ENCODE peak calls at places on chromosome 5, in five cellular contexts. One of them, this sample, is unnamed.

GRCh38 chr5:91030521-91031395 is 352.4 kb downstream of the ARRDC3 start:
- DNase-seq in endothelial cell of umbilical vein: no peak
- DNase-seq in ovary: no peak
- DNase-seq in heart left ventricle: no peak
- DNase-seq in A549: no peak
- DNase-seq in this sample: no peak

GRCh38 chr5:81579525-81579924 is 171.4 kb downstream of the SSBP2 start:
- DNase-seq in A549: no peak
- DNase-seq in ovary: no peak
- DNase-seq in heart left ventricle: no peak
- DNase-seq in endothelial cell of umbilical vein: peak
- DNase-seq in this sample: no peak

GRCh38 chr5:121055586-121055985 is 591.5 kb downstream of the PRR16 start:
- DNase-seq in ovary: no peak
- DNase-seq in heart left ventricle: no peak
- DNase-seq in endothelial cell of umbilical vein: peak
- DNase-seq in A549: no peak
- DNase-seq in this sample: no peak

GRCh38 chr5:135211083-135211790 is 177.2 kb upstream of the PITX1 start:
- DNase-seq in ovary: no peak
- DNase-seq in endothelial cell of umbilical vein: no peak
- DNase-seq in A549: no peak
- DNase-seq in heart left ventricle: no peak
- DNase-seq in this sample: peak

GRCh38 chr5:30918171-30918570 is 275.3 kb upstream of the CDH6 start:
- DNase-seq in heart left ventricle: no peak
- DNase-seq in endothelial cell of umbilical vein: no peak
- DNase-seq in A549: peak
- DNase-seq in ovary: no peak
- DNase-seq in this sample: no peak

GRCh38 chr5:87020099-87020934 is 247.4 kb upstream of the RASA1 start:
- DNase-seq in A549: no peak
- DNase-seq in ovary: no peak
- DNase-seq in endothelial cell of umbilical vein: no peak
- DNase-seq in heart left ventricle: peak
- DNase-seq in this sample: no peak

GRCh38 chr5:142420521-142420920 is 95.7 kb upstream of the SPRY4 start:
- DNase-seq in ovary: no peak
- DNase-seq in A549: no peak
- DNase-seq in heart left ventricle: no peak
- DNase-seq in endothelial cell of umbilical vein: no peak
- DNase-seq in this sample: no peak

GRCh38 chr5:153517105-153517700 is 26.7 kb downstream of the GRIA1 start:
- DNase-seq in endothelial cell of umbilical vein: no peak
- DNase-seq in A549: no peak
- DNase-seq in heart left ventricle: no peak
- DNase-seq in ovary: no peak
- DNase-seq in this sample: no peak

GRCh38 chr5:113487779-113488644 is at the start of gene MCC:
- DNase-seq in ovary: peak
- DNase-seq in A549: peak
- DNase-seq in endothelial cell of umbilical vein: peak
- DNase-seq in heart left ventricle: peak
- DNase-seq in this sample: peak

GRCh38 chr5:146047396-146047795 is 58.0 kb downstream of the PLAC8L1 start:
- DNase-seq in ovary: no peak
- DNase-seq in heart left ventricle: no peak
- DNase-seq in endothelial cell of umbilical vein: no peak
- DNase-seq in A549: no peak
- DNase-seq in this sample: no peak

DNA sequence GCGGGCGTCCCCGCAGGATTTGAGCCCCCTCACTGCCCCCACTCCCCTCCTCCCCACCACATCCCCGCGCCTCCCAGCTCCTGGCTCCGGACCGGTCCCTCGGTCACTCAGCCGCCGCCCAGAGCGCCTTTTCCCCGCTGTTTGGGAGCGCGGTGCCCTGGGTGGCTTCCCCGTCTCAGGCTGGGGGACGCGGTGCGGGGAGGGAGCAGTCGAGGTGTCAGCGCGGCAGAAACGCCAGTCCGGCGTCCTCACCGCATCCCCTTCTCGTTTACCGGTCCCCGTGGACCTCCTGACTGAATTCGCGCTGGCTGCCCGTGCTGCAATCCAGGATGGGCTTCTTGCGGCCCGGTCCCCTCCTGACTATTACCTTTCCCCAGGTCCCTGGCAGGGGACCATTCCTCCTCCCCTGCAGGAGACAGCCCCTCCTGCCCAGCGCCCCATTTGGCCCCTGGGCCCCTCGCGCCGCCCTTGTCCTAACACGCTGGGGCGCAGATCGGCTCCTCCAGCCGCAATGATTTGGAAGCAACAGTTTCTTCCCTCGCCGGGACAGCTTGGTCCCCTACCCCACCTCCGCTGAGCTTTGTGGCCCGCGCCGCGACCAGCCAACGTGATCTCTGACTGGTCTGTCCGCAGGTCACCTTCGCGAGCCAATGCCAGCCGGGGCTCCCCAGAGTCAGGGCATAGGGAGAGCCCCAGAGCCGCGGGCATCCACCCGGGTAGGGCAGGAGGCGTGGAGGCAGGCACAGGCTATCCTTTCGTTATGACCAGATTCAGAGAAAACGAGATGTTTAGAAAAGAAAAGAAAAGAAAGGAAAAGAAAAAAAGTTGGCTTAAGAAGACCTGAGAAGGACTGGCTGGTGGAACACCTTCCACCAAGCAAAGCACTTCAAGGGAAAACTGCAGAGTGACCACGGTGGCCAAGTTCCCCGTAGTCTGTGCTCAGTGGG is 1.2 kb downstream of the ANKRD33B start:
- DNase-seq in ovary: no peak
- DNase-seq in heart left ventricle: peak
- DNase-seq in endothelial cell of umbilical vein: no peak
- DNase-seq in A549: no peak
- DNase-seq in this sample: no peak
- H3K4me3 ChIP-seq in ovary: peak
- H3K4me3 ChIP-seq in heart left ventricle: peak
- H3K4me3 ChIP-seq in endothelial cell of umbilical vein: peak
- H3K4me3 ChIP-seq in A549: peak
- H3K4me3 ChIP-seq in this sample: peak

GRCh38 chr5:139038618-139039305 is 159.4 kb downstream of the SIL1 start:
- DNase-seq in A549: peak
- DNase-seq in endothelial cell of umbilical vein: no peak
- DNase-seq in ovary: no peak
- DNase-seq in heart left ventricle: no peak
- DNase-seq in this sample: no peak
- TF ChIP-seq CTCF in A549: no peak
- TF ChIP-seq CTCF in endothelial cell of umbilical vein: no peak
- TF ChIP-seq CTCF in ovary: no peak
- TF ChIP-seq CTCF in heart left ventricle: no peak
- TF ChIP-seq CTCF in this sample: no peak

GRCh38 chr5:1594336-1595106 is 70.8 kb upstream of the LPCAT1 start:
- DNase-seq in A549: peak
- DNase-seq in heart left ventricle: peak
- DNase-seq in endothelial cell of umbilical vein: peak
- DNase-seq in ovary: peak
- DNase-seq in this sample: peak
- TF ChIP-seq POLR2A in A549: peak
- TF ChIP-seq POLR2A in heart left ventricle: no peak
- TF ChIP-seq POLR2A in endothelial cell of umbilical vein: peak
- TF ChIP-seq POLR2A in ovary: no peak
- TF ChIP-seq POLR2A in this sample: no peak

DNA sequence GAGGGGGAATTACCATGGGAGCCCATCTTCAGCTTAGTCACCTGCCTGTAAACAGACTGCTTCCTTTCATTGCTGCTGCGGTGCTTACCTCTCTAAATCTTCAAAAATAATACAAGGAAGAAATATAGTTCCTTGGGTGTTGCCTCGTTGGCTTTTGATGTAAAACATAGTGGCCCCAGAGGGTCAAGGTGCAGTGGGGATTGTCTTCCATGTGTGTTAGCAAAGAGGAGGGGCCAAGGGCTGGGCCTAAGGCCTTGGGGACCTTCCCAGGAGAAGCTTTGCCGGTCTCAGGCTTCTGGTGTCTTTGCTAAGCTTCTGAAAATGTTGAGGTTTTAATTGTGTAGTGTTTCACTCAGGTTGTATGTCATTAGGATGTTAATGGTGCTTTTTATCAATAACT is 90.0 kb downstream of the PDE8B start:
- DNase-seq in endothelial cell of umbilical vein: no peak
- DNase-seq in A549: no peak
- DNase-seq in heart left ventricle: no peak
- DNase-seq in ovary: no peak
- DNase-seq in this sample: no peak
- H3K4me3 ChIP-seq in endothelial cell of umbilical vein: no peak
- H3K4me3 ChIP-seq in A549: no peak
- H3K4me3 ChIP-seq in heart left ventricle: no peak
- H3K4me3 ChIP-seq in ovary: no peak
- H3K4me3 ChIP-seq in this sample: no peak

GRCh38 chr5:172646716-172647285 is 5.7 kb downstream of the NEURL1B start:
- DNase-seq in A549: peak
- DNase-seq in ovary: peak
- DNase-seq in endothelial cell of umbilical vein: no peak
- DNase-seq in heart left ventricle: no peak
- DNase-seq in this sample: no peak
- TF ChIP-seq CTCF in A549: no peak
- TF ChIP-seq CTCF in ovary: no peak
- TF ChIP-seq CTCF in endothelial cell of umbilical vein: no peak
- TF ChIP-seq CTCF in heart left ventricle: peak
- TF ChIP-seq CTCF in this sample: no peak

GRCh38 chr5:72189135-72189534 is 81.9 kb downstream of the MAP1B start:
- DNase-seq in A549: no peak
- DNase-seq in endothelial cell of umbilical vein: no peak
- DNase-seq in heart left ventricle: no peak
- DNase-seq in ovary: no peak
- DNase-seq in this sample: no peak
- TF ChIP-seq POLR2A in A549: no peak
- TF ChIP-seq POLR2A in endothelial cell of umbilical vein: no peak
- TF ChIP-seq POLR2A in heart left ventricle: no peak
- TF ChIP-seq POLR2A in ovary: no peak
- TF ChIP-seq POLR2A in this sample: no peak

DNA sequence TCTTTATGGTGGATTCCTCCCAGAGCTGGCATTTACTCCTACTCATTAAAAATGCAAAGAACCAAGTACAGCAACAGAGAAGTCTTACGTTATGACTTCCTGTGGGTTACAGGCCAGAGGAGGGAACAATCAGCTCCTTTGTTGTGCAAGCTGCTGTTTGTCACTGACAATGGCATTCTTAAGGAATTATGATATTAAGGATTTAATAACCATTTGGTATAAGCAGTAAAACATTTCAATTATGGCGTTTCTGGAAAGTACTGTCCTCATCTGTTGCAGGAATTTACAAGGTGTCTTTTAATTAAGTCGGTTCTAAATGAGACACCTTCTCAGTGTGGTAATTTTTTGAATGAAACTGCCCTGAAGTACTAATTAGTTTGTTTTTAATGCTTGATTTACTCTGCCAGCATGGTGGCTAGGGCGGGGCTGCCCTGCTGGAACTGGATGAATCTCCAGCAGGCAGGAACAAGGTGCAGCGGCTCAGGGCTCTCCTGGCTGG is 49.1 kb upstream of the VDAC1 start:
- DNase-seq in heart left ventricle: no peak
- DNase-seq in endothelial cell of umbilical vein: no peak
- DNase-seq in A549: no peak
- DNase-seq in ovary: no peak
- DNase-seq in this sample: no peak
- H3K4me3 ChIP-seq in heart left ventricle: no peak
- H3K4me3 ChIP-seq in endothelial cell of umbilical vein: no peak
- H3K4me3 ChIP-seq in A549: no peak
- H3K4me3 ChIP-seq in ovary: no peak
- H3K4me3 ChIP-seq in this sample: no peak

GRCh38 chr5:170221319-170221718 is 11.5 kb upstream of the C5orf58 start:
- DNase-seq in ovary: no peak
- DNase-seq in endothelial cell of umbilical vein: peak
- DNase-seq in heart left ventricle: no peak
- DNase-seq in A549: no peak
- DNase-seq in this sample: no peak
- TF ChIP-seq CTCF in ovary: no peak
- TF ChIP-seq CTCF in endothelial cell of umbilical vein: no peak
- TF ChIP-seq CTCF in heart left ventricle: no peak
- TF ChIP-seq CTCF in A549: no peak
- TF ChIP-seq CTCF in this sample: no peak

DNA sequence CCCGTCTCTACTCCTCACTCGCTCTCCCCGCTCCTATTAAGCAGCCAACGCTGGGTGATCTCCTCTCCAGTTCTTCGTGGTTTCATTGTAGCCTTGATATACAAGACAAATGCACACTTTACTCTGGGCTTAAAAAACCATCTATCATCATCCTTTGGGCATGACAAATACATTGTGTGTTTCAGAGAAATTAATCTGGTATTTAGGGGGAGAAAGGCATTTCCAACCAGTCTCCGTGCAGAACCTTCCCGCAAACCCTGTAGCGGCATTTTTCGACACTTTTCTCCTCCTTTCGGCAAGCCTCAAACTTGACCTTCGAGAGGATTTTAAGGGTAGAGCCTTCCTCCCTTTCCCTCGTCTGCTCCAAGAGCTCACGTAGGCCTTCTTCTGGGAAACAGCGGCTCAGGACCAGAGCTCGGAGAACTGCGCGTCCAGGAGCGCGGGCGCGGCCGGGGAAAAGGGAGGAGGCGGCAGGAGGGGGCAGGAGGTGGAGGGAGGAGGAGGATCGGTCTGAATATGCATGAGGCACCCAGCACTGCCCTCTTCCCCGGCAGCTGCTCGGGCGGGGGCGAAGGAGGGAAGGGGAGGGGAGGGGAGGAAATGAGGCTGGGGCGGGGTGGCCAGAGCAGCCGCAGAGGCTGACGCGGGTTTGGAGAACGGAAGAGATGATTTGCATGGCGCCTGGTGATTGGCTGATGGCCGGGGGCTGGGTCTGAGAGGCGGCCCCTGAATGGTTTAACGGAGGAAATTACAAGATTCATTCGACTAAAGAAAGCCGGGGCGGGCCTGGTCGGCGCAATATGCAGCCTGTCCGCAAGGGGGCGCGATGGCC is 127.6 kb downstream of the TMEM161B start:
- DNase-seq in heart left ventricle: peak
- DNase-seq in ovary: peak
- DNase-seq in A549: peak
- DNase-seq in endothelial cell of umbilical vein: peak
- DNase-seq in this sample: peak
- TF ChIP-seq POLR2A in heart left ventricle: no peak
- TF ChIP-seq POLR2A in ovary: peak
- TF ChIP-seq POLR2A in A549: no peak
- TF ChIP-seq POLR2A in endothelial cell of umbilical vein: no peak
- TF ChIP-seq POLR2A in this sample: no peak

This sample was measured in lower leg skin.